ENCODE peak calls at places on chromosomes 4 and X, in nine cellular contexts. M is HT1080, C is fibroblast of lung, K is fibroblast of mammary gland, U is Peyer's patch, Y is GM13976, A is kidney tubule cell, S is dorsolateral prefrontal cortex, L is nephron progenitor cell. H is an unnamed sample.

GRCh38 chr4:127788517-127788916 is 6.4 kb downstream of the HSPA4L start:
- DNase-seq in U (no peak), L (no peak), Y (no peak), S (no peak), C (no peak), A (peak; percentile 6), M (peak; percentile 8), K (peak; percentile 12), H (no peak)

GRCh38 chr4:23290656-23291055 is 597.9 kb downstream of the GBA3 start:
- DNase-seq in L (no peak), C (peak; percentile 47), M (peak; percentile 85), K (no peak), S (no peak), U (no peak), Y (no peak), A (peak; percentile 73), H (no peak)

GRCh38 chr4:130296448-130296847 is 1200.5 kb downstream of the C4orf33 start:
- DNase-seq in U (no peak), A (no peak), S (no peak), K (no peak), M (no peak), L (no peak), C (no peak), Y (no peak), H (no peak)

GRCh38 chr4:186946140-186946539 is 222.5 kb upstream of the FAT1 start:
- DNase-seq in L (no peak), K (no peak), S (no peak), C (no peak), A (no peak), U (peak; percentile 78), M (no peak), Y (no peak), H (no peak)

GRCh38 chrX:97026406-97026805 is 142.7 kb downstream of the RPA4 start:
- DNase-seq in L (no peak), K (no peak), U (no peak), A (peak; percentile 16), C (peak; percentile 9), Y (no peak), S (no peak), M (peak; percentile 1), H (no peak)

GRCh38 chr4:74456056-74456744 is 11.3 kb downstream of the AREG start:
- DNase-seq in C (no peak), L (no peak), S (no peak), U (no peak), A (peak; percentile 33), M (no peak), K (peak; percentile 34), Y (no peak), H (no peak)

GRCh38 chrX:10512258-10512657 is 108.1 kb downstream of the MID1 start:
- DNase-seq in L (no peak), C (peak; percentile 82), K (peak; percentile 53), S (no peak), M (peak; percentile 54), A (peak; percentile 82), Y (no peak), U (no peak), H (no peak)

GRCh38 chr4:40422309-40422708 is 87.2 kb downstream of the CHRNA9 start:
- DNase-seq in K (no peak), L (no peak), Y (peak; percentile 54), U (no peak), C (no peak), S (no peak), A (no peak), M (no peak), H (no peak)

GRCh38 chrX:19291086-19291485 is 52.6 kb upstream of the PDHA1 start:
- DNase-seq in C (no peak), U (no peak), A (no peak), L (no peak), K (no peak), S (no peak), M (peak; percentile 16), Y (no peak), H (no peak)

GRCh38 chr4:94127707-94128328 is 79.8 kb upstream of the SMARCAD1 start:
- DNase-seq in K (peak; percentile 38), A (peak; percentile 51), U (no peak), L (no peak), C (peak; percentile 32), Y (peak; percentile 29), M (no peak), S (no peak), H (no peak)

GRCh38 chr4:7330811-7331681 is 103.7 kb downstream of the PSAPL1 start:
- DNase-seq in L (no peak), M (no peak), U (no peak), A (no peak), K (no peak), C (no peak), S (peak; percentile 39), Y (no peak), H (no peak)

GRCh38 chr4:35106091-35106734 is 1138.1 kb downstream of the ARAP2 start:
- DNase-seq in A (no peak), M (no peak), Y (no peak), K (no peak), S (no peak), C (no peak), U (no peak), L (no peak), H (no peak)

GRCh38 chrX:1108451-1109445 is 103.7 kb downstream of the CRLF2 start:
- DNase-seq in S (no peak), M (no peak), A (no peak), Y (no peak), L (no peak), U (no peak), K (no peak), C (no peak), H (no peak)

GRCh38 chr4:107654694-107655093 is 65.3 kb downstream of the PAPSS1 start:
- DNase-seq in C (peak; percentile 5), M (no peak), Y (no peak), S (no peak), U (no peak), L (peak; percentile 2), K (no peak), A (no peak), H (no peak)

GRCh38 chr4:176780995-176781738 is 11.6 kb downstream of the VEGFC start:
- DNase-seq in M (no peak), U (no peak), A (no peak), Y (no peak), C (peak; percentile 53), S (no peak), K (peak; percentile 83), L (no peak), H (no peak)

GRCh38 chrX:54825716-54826428 is 18.3 kb downstream of the MAGED2 start:
- DNase-seq in C (no peak), Y (no peak), U (no peak), S (no peak), M (peak; percentile 48), L (no peak), A (peak; percentile 50), K (peak; percentile 36), H (no peak)

GRCh38 chrX:30488092-30488491 is 89.5 kb downstream of the TASL start:
- DNase-seq in S (no peak), L (no peak), K (peak; percentile 37), C (no peak), U (no peak), Y (peak; percentile 27), M (peak; percentile 2), A (peak; percentile 35), H (no peak)

GRCh38 chr4:128287159-128287870 is at the start of gene PGRMC2:
- DNase-seq in M (no peak), K (peak; percentile 24), A (peak; percentile 36), U (peak; percentile 67), C (peak; percentile 44), L (no peak), S (no peak), Y (no peak), H (no peak)

GRCh38 chr4:163866728-163867313 is 372.3 kb downstream of the TMA16 start:
- DNase-seq in C (peak; percentile 76), S (no peak), A (peak; percentile 62), K (peak; percentile 79), U (no peak), M (peak; percentile 76), L (no peak), Y (no peak), H (no peak)

GRCh38 chr4:5511791-5512190 is 196.6 kb downstream of the EVC2 start:
- DNase-seq in U (no peak), M (no peak), C (peak; percentile 51), A (no peak), Y (no peak), L (no peak), K (peak; percentile 76), S (no peak), H (no peak)

GRCh38 chrX:105837227-105837626 is 14.9 kb downstream of the NRK start:
- DNase-seq in L (no peak), M (peak; percentile 80), Y (no peak), A (peak; percentile 92), K (peak; percentile 86), U (no peak), S (no peak), C (peak; percentile 88), H (peak; percentile 40)